ENCODE peak calls at places on chromosomes 7 and 10, in nine cellular contexts. J is astrocyte, S is ovary, B is GM23338, P is heart left ventricle, F is MM.1S, I is vagina, A is stomach, O is foreskin keratinocyte. Z is an unnamed sample.

GRCh38 chr7:24283559-24283899 is 461 bp upstream of the NPY start:
- DNase-seq in B (peak), O (peak), S (no peak), A (no peak), F (no peak), P (no peak), J (no peak), I (no peak), Z (no peak)

GRCh38 chr10:70803768-70804423 is 11.9 kb upstream of the SGPL1 start:
- DNase-seq in P (peak), A (peak), I (no peak), B (no peak), S (no peak), O (peak), J (peak), F (no peak), Z (no peak)

GRCh38 chr10:82162549-82163210 is 287.7 kb downstream of the NRG3 start:
- DNase-seq in I (no peak), J (no peak), F (no peak), A (no peak), P (no peak), S (no peak), O (no peak), B (no peak), Z (no peak)

GRCh38 chr7:44631458-44632115 is 25.2 kb downstream of the OGDH start:
- DNase-seq in I (no peak), F (peak), A (no peak), O (no peak), J (peak), P (no peak), B (no peak), S (no peak), Z (no peak)

GRCh38 chr7:114649689-114650088 is 235.1 kb downstream of the FOXP2 start:
- DNase-seq in F (no peak), J (no peak), O (no peak), P (no peak), S (no peak), A (no peak), I (no peak), B (no peak), Z (no peak)

GRCh38 chr7:11437987-11438386 is 394.0 kb downstream of the THSD7A start:
- DNase-seq in B (no peak), I (no peak), A (no peak), F (no peak), J (peak), S (no peak), P (no peak), O (no peak), Z (no peak)

GRCh38 chr7:155104913-155105312 is 34.8 kb downstream of the HTR5A start:
- DNase-seq in P (no peak), I (no peak), J (no peak), F (no peak), B (no peak), S (no peak), A (no peak), O (no peak), Z (no peak)

GRCh38 chr7:101517304-101517703 is 111.8 kb downstream of the MYL10 start:
- DNase-seq in O (no peak), I (no peak), S (no peak), B (no peak), P (no peak), F (no peak), J (no peak), A (no peak), Z (no peak)

GRCh38 chr7:75727881-75728592 is 10.7 kb downstream of the HIP1 start:
- DNase-seq in S (peak), B (peak), A (peak), F (peak), I (no peak), P (peak), O (peak), J (peak), Z (peak)

GRCh38 chr10:113475381-113475807 is 77.5 kb upstream of the HABP2 start:
- DNase-seq in I (no peak), F (no peak), S (no peak), A (no peak), B (no peak), O (peak), P (no peak), J (peak), Z (peak)

GRCh38 chr7:132437730-132438129 is 138.5 kb downstream of the PLXNA4 start:
- DNase-seq in B (no peak), J (no peak), S (no peak), F (no peak), I (no peak), A (no peak), P (peak), O (no peak), Z (no peak)

GRCh38 chr10:132151951-132152505 is 34.7 kb upstream of the DPYSL4 start:
- DNase-seq in B (no peak), I (no peak), O (no peak), S (peak), F (no peak), J (no peak), P (peak), A (no peak), Z (no peak)

GRCh38 chr7:141014091-141014490 is 661 bp downstream of the MRPS33 start:
- DNase-seq in S (no peak), O (peak), J (peak), P (no peak), A (no peak), B (peak), I (no peak), F (no peak), Z (no peak)

GRCh38 chr10:101933976-101934375 is 90.4 kb upstream of the KCNIP2 start:
- DNase-seq in A (no peak), B (no peak), F (no peak), J (no peak), P (no peak), I (no peak), O (no peak), S (no peak), Z (no peak)

GRCh38 chr7:94190599-94191061 is 186.5 kb upstream of the BET1 start:
- DNase-seq in B (no peak), A (no peak), J (peak), I (no peak), F (no peak), O (peak), P (no peak), S (no peak), Z (peak)

GRCh38 chr7:30922596-30922995 is 10.9 kb downstream of the AQP1 start:
- DNase-seq in I (no peak), O (no peak), F (no peak), J (no peak), B (no peak), A (peak), P (peak), S (peak), Z (no peak)

GRCh38 chr7:98702021-98702420 is 84.9 kb downstream of the NPTX2 start:
- DNase-seq in A (no peak), I (no peak), O (no peak), B (no peak), P (no peak), J (no peak), F (no peak), S (no peak), Z (no peak)

GRCh38 chr7:41886257-41886905 is 183.5 kb upstream of the INHBA start:
- DNase-seq in P (peak), S (peak), O (peak), B (no peak), J (peak), A (no peak), I (no peak), F (no peak), Z (no peak)

DNA sequence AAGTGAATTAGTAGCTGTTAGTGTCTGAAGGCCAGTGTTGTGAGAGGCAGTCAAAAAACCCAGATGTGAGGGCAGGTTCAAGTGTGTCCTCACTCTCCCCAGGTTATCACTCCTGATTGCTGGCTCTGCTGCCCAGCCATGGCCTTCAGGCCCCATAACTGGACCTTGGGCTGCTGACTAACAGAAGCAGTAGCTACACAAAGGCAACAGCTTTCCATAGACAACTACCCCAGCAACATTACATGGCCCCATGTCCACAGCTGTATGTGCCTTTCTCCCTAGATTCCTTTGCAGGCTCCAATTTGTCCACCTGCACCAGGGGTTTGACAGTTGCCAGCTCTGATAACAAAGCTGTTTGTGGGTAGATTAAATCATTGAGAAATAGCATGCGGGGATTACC is 297.8 kb downstream of the ARL4A start:
- DNase-seq in A (no peak), O (no peak), F (no peak), J (no peak), I (no peak), B (no peak), S (no peak), P (no peak), Z (no peak)
- H3K27ac ChIP-seq in A (no peak), O (no peak), F (no peak), J (no peak), I (no peak), B (peak), S (no peak), P (no peak), Z (no peak)

GRCh38 chr10:5406918-5407317 is 2.3 kb upstream of the TUBAL3 start:
- DNase-seq in S (no peak), A (no peak), B (no peak), O (no peak), J (no peak), F (no peak), P (no peak), I (no peak), Z (no peak)

GRCh38 chr10:5416981-5417380 is 4.6 kb downstream of the NET1 start:
- DNase-seq in B (peak), A (no peak), O (no peak), S (no peak), P (no peak), J (peak), I (no peak), F (no peak), Z (no peak)

GRCh38 chr10:5412277-5412941 is at the start of gene NET1:
- DNase-seq in P (peak), I (no peak), A (peak), B (peak), O (peak), S (peak), F (peak), J (peak), Z (peak)

GRCh38 chr10:5413012-5413938 is 918 bp downstream of the NET1 start:
- DNase-seq in F (no peak), B (peak), J (peak), S (no peak), A (no peak), I (no peak), O (peak), P (no peak), Z (peak)

DNA sequence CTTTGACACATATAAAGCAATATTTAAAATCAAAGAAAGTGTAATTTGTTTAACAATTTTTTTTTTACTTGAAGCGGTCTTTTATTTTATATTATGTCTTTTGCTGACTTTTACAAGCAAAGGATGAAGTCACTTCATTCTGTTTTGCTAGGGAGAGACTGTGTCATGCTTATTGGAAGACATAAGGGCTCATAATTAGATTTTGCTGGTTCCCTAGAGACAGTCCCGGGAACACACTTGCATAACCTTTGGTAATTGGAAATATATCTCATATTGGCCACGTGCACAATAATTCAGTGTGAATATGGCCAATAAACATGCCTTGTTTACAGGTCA is 448 bp upstream of the NET1 start:
- DNase-seq in I (no peak), J (no peak), O (no peak), S (no peak), B (no peak), P (no peak), F (no peak), A (no peak), Z (no peak)
- TF ChIP-seq CTCF in I (no peak), J (no peak), O (no peak), S (no peak), B (no peak), P (no peak), F (no peak), A (no peak), Z (no peak)

DNA sequence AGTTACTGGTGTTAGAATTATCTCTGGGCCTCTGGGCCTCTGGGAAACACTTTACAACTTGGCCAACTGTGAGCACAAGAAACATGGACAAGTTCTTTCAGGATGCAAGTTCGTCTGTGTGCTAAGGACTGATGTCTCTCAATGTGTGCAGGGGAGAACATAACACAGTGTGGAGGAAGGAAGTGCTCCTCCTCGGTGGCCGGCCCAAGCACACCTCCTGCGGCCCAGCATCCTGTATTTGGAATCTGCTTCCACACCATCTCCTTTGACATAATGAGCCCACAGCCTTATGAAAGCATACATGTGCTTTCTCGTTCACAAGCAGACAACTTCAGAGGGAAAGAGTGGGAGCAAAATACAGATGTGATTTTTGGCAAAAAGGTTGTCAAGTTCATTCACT is 59.0 kb downstream of the MTPN start:
- DNase-seq in F (no peak), J (no peak), O (no peak), A (no peak), B (no peak), S (no peak), P (no peak), I (no peak), Z (no peak)
- H3K27ac ChIP-seq in F (no peak), J (no peak), O (no peak), A (no peak), B (no peak), S (no peak), P (no peak), I (no peak), Z (no peak)

GRCh38 chr7:77293046-77293445 is 93.4 kb upstream of the FGL2 start:
- DNase-seq in F (no peak), P (no peak), J (no peak), O (no peak), I (no peak), S (no peak), A (no peak), B (no peak), Z (no peak)
- TF ChIP-seq CTCF in F (no peak), P (no peak), J (no peak), O (peak), I (no peak), S (no peak), A (no peak), B (peak), Z (no peak)